ENCODE peak calls at places on chromosomes 13 and 19, in eight cellular contexts. O is sigmoid colon; J is CD4-positive, CD25-positive, alpha-beta regulatory T cell; W is esophagus squamous epithelium; I is ovary; C is lung; Y is tibial artery; S is CD8-positive, alpha-beta T cell. H is an unnamed sample. For H3K4me1 and H3K27me3, the result is how much of the 10 kb centered on the place peaks cover.

GRCh38 chr19:50203281-50204080 is at the start of gene MYH14:
- DNase-seq in J (no peak), S (no peak), O (peak), C (peak), I (peak), Y (no peak), W (no peak), H (peak)

GRCh38 chr13:110910013-110910890 is 4.6 kb downstream of the ANKRD10 start:
- DNase-seq in S (no peak), O (no peak), I (no peak), W (no peak), Y (no peak), J (no peak), C (no peak), H (no peak)

GRCh38 chr19:1911098-1911497 is 5.9 kb downstream of the ADAT3 start:
- DNase-seq in C (no peak), I (no peak), W (no peak), J (peak), Y (no peak), O (no peak), S (peak), H (no peak)

GRCh38 chr19:3617463-3617862 is 9.1 kb downstream of the CACTIN start:
- DNase-seq in I (peak), S (no peak), C (no peak), W (no peak), Y (no peak), O (no peak), J (peak), H (no peak)

GRCh38 chr19:42251572-42251990 is 3.3 kb downstream of the ERF start:
- DNase-seq in J (no peak), W (no peak), Y (no peak), O (peak), S (no peak), I (peak), C (no peak), H (no peak)

GRCh38 chr13:52053460-52053859 is 29.0 kb downstream of the UTP14C start:
- DNase-seq in O (no peak), S (no peak), W (no peak), Y (no peak), C (no peak), I (no peak), J (no peak), H (no peak)

GRCh38 chr13:39329182-39329639 is 273.8 kb downstream of the LHFPL6 start:
- DNase-seq in Y (no peak), O (no peak), J (no peak), W (no peak), S (no peak), I (no peak), C (no peak), H (no peak)

GRCh38 chr13:33251131-33251629 is 34.4 kb downstream of the STARD13 start:
- DNase-seq in W (no peak), C (no peak), Y (no peak), J (no peak), S (no peak), O (peak), I (no peak), H (peak)

GRCh38 chr13:28819748-28820098 is 416 bp upstream of the MTUS2 start:
- DNase-seq in C (no peak), Y (no peak), J (peak), I (peak), S (no peak), W (no peak), O (no peak), H (peak)

DNA sequence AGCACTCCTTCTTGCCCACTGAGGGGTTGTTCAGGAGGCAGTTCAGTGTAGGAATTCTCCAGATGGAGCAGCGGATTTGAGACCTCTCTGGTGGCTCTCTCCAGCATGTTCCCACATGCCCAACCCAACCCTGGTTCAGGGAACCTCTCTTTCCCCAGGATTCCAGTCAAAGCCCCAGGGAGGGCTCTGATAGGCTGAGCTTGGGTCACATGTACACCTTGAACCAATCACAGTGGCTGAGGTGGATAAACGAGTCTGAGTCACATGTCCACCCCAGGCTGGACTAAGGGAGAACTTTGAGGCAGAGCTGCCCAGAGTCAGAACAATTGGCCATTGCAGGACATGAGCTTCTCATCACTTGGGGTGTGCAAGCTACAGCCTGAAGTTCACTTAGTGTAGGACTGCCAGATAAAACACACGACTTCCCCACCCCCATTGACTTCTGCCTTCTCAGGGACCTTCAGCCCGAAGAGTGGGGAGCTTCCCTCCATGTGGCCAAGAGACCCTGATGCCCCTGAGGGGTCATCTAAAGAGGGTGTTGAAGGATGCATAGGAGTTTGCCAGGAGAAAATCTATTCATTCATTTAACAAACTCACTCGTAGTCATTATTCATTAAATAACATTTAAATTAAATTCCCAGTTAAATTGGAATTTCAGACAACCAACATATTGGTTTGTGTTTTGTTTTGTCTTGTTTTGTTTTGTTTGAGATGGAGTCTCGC is 4.0 kb upstream of the MAST3 start:
- DNase-seq in Y (no peak), J (no peak), S (no peak), W (no peak), O (no peak), C (no peak), I (no peak), H (peak)
- H3K4me1 ChIP-seq in Y (under half), J (half or more), S (half or more), W (under half), O (under half), C (under half), I (under half), H (under half)

GRCh38 chr19:38223119-38223523 is 901 bp downstream of the DPF1 start:
- DNase-seq in C (no peak), W (no peak), S (no peak), O (no peak), Y (no peak), I (no peak), J (no peak), H (no peak)
- H3K27me3 ChIP-seq in C (under half), W (under half), S (under half), O (half or more), Y (under half), I (under half), J (under half), H (under half)

GRCh38 chr19:14558370-14559066 is 13.3 kb downstream of the NDUFB7 start:
- DNase-seq in C (no peak), W (no peak), O (no peak), I (no peak), S (no peak), Y (no peak), J (no peak), H (peak)
- H3K4me1 ChIP-seq in C (under half), W (half or more), O (under half), I (under half), S (under half), Y (under half), J (under half), H (under half)

DNA sequence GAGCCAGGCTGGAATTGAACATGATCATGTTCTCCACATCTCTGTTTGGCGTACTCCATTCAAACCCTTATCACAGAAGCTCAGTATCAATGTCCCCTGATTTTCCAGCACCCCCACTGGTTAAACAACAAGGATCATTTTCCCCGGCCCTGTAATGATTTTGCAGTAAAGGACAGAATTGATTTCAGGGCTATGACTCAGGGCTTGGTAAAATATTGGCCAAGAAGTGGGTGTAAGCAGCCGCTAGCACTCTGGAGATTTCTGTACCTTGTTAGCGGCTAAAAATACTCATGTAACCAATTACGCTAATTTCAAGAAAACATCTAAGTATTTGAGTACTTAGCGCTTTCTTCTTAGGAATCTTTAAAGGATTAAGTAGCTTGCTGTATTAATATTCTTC is 69.5 kb upstream of the FNDC3A start:
- DNase-seq in I (no peak), Y (no peak), W (no peak), O (no peak), C (no peak), S (no peak), J (no peak), H (no peak)
- H3K27me3 ChIP-seq in I (under half), Y (under half), W (under half), O (under half), C (under half), S (under half), J (under half), H (under half)

GRCh38 chr13:44438234-44438579 is 64.6 kb downstream of the SERP2 start:
- DNase-seq in W (no peak), Y (no peak), S (no peak), O (no peak), I (no peak), J (no peak), C (no peak), H (no peak)

GRCh38 chr13:44436589-44437337 is 63.1 kb downstream of the SERP2 start:
- DNase-seq in Y (peak), S (peak), J (peak), W (peak), C (peak), I (peak), O (peak), H (peak)

GRCh38 chr13:44439615-44440014 is 66.0 kb downstream of the SERP2 start:
- DNase-seq in C (no peak), S (no peak), Y (no peak), J (no peak), I (no peak), W (no peak), O (no peak), H (no peak)

GRCh38 chr13:44437356-44438233 is 64.0 kb downstream of the SERP2 start:
- DNase-seq in O (no peak), J (peak), I (no peak), S (no peak), W (no peak), Y (no peak), C (no peak), H (peak)

DNA sequence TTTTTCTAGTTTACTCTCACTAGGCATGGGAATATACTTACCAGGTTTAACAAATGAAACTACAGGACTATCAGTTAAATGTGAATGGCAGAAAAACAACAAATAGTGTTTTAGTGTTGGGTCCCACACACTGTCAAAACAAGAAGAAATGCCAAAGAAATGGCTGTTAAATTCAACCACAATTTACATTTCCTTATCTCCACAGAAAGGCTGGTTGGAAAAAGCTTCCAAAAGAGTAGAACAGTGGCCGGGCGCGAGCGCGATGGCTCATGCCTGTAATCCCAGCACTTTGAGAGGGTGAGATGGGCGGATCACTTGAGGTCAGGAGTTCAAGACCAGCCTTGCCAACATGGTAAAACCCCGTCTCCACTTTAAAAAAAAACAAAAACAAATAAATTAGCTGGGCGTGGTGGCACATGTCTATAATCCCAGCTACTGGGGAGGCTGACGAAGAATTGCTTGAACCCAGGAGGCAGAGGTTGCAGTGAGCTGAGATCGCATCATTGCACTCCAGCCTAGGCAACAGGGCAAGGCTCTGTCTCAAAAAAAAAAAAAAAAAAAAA is 66.5 kb downstream of the SERP2 start:
- DNase-seq in Y (no peak), W (no peak), S (no peak), I (no peak), O (no peak), C (no peak), J (no peak), H (no peak)
- H3K4me1 ChIP-seq in Y (under half), W (under half), S (under half), I (under half), O (under half), C (under half), J (under half), H (under half)

H was measured in SJCRH30.